ENCODE peak calls at places on chromosomes 16 and 17, in nine cellular contexts. N is heart right ventricle, W is DND-41, U is upper lobe of right lung, X is HFF-Myc, Y is neural progenitor cell, L is IMR-90, J is cardiac muscle cell, Z is thoracic aorta. K is an unnamed sample.

GRCh38 chr17:1399366-1399678 is 700 bp downstream of the YWHAE start:
- DNase-seq in J (peak), L (no peak), W (no peak), N (no peak), Y (no peak), Z (no peak), U (peak), X (no peak), K (no peak)

GRCh38 chr17:41697122-41697962 is 8.7 kb downstream of the EIF1 start:
- DNase-seq in W (no peak), L (peak), J (no peak), N (peak), X (no peak), U (no peak), Y (no peak), Z (no peak), K (no peak)

GRCh38 chr17:77441130-77441920 is 300.6 kb downstream of the SEC14L1 start:
- DNase-seq in L (no peak), U (no peak), J (no peak), W (peak), N (no peak), X (no peak), Y (no peak), Z (no peak), K (peak)

GRCh38 chr17:20089795-20090547 is 80.8 kb downstream of the SPECC1 start:
- DNase-seq in L (no peak), U (no peak), W (no peak), Y (no peak), N (no peak), J (no peak), Z (no peak), X (no peak), K (peak)

GRCh38 chr17:72158895-72159885 is 38.4 kb downstream of the SOX9 start:
- DNase-seq in X (no peak), N (no peak), Z (no peak), J (no peak), L (peak), Y (no peak), U (no peak), W (no peak), K (no peak)

GRCh38 chr16:69820926-69821541 is 58.9 kb downstream of the WWP2 start:
- DNase-seq in J (no peak), N (no peak), U (no peak), X (peak), W (no peak), Y (no peak), Z (no peak), L (peak), K (no peak)

GRCh38 chr16:47461598-47462266 is 601 bp downstream of the PHKB start:
- DNase-seq in N (no peak), Y (peak), J (peak), U (no peak), Z (no peak), L (peak), W (peak), X (no peak), K (peak)

GRCh38 chr17:80856863-80857488 is 134.7 kb upstream of the CHMP6 start:
- DNase-seq in L (peak), N (no peak), J (no peak), W (no peak), U (no peak), Y (no peak), X (no peak), Z (no peak), K (no peak)

GRCh38 chr17:559699-560378 is 154.8 kb downstream of the VPS53 start:
- DNase-seq in Y (no peak), L (peak), N (peak), J (no peak), X (peak), U (no peak), Z (peak), W (no peak), K (no peak)

GRCh38 chr17:38872671-38873385 is 3.0 kb downstream of the LASP1 start:
- DNase-seq in W (no peak), N (no peak), J (no peak), L (no peak), X (no peak), U (no peak), Y (no peak), Z (no peak), K (no peak)

GRCh38 chr17:29149431-29150064 is 30.6 kb downstream of the MYO18A start:
- DNase-seq in L (peak), N (no peak), J (no peak), W (no peak), Z (no peak), X (no peak), Y (no peak), U (no peak), K (peak)

GRCh38 chr17:40374965-40375498 is 10.5 kb upstream of the GJD3 start:
- DNase-seq in J (no peak), L (no peak), Z (no peak), X (no peak), U (peak), W (no peak), N (no peak), Y (no peak), K (no peak)

GRCh38 chr17:29124135-29124930 is 55.9 kb downstream of the MYO18A start:
- DNase-seq in Z (no peak), X (no peak), U (no peak), J (peak), L (peak), N (no peak), Y (peak), W (peak), K (peak)

GRCh38 chr16:14092579-14092978 is 21.5 kb downstream of the MRTFB start:
- DNase-seq in W (no peak), L (peak), X (no peak), Y (no peak), J (no peak), N (no peak), U (no peak), Z (no peak), K (no peak)

GRCh38 chr17:69761767-69762321 is 313.2 kb upstream of the KCNJ16 start:
- DNase-seq in X (peak), Z (no peak), Y (no peak), W (no peak), L (peak), U (no peak), N (no peak), J (no peak), K (no peak)

GRCh38 chr17:74571894-74572293 is 4.6 kb upstream of the CD300H start:
- DNase-seq in W (no peak), X (no peak), Z (no peak), L (no peak), Y (no peak), J (no peak), N (no peak), U (no peak), K (no peak)

GRCh38 chr16:70453891-70454220 is 539 bp upstream of the FCSK start:
- DNase-seq in W (no peak), Y (peak), X (no peak), L (no peak), J (no peak), U (no peak), N (no peak), Z (no peak), K (no peak)

GRCh38 chr16:86554599-86554916 is 477 bp downstream of the MTHFSD start:
- DNase-seq in Y (peak), U (no peak), J (peak), X (no peak), Z (no peak), N (no peak), W (no peak), L (no peak), K (no peak)

GRCh38 chr17:1256699-1257098 is 13.5 kb upstream of the BHLHA9 start:
- DNase-seq in X (no peak), N (no peak), Y (no peak), W (no peak), U (no peak), L (no peak), Z (no peak), J (no peak), K (no peak)

GRCh38 chr17:74325743-74326379 is at the start of gene KIF19:
- DNase-seq in Z (no peak), J (peak), X (no peak), N (peak), Y (peak), L (no peak), U (peak), W (no peak), K (peak)

GRCh38 chr17:7483238-7484066 is 714 bp upstream of the POLR2A start:
- DNase-seq in X (peak), W (peak), Y (peak), U (peak), J (peak), L (peak), Z (peak), N (peak), K (peak)

GRCh38 chr17:7479389-7480192 is at the start of gene ZBTB4:
- DNase-seq in Z (no peak), Y (peak), U (peak), L (peak), X (no peak), W (peak), N (peak), J (peak), K (peak)

GRCh38 chr17:7486181-7486580 is 2.0 kb downstream of the POLR2A start:
- DNase-seq in Z (no peak), L (peak), N (no peak), J (no peak), Y (peak), W (no peak), X (no peak), U (no peak), K (peak)

GRCh38 chr17:7484964-7485377 is 805 bp downstream of the POLR2A start:
- DNase-seq in W (no peak), Z (no peak), J (no peak), Y (no peak), U (no peak), X (no peak), N (no peak), L (no peak), K (no peak)

GRCh38 chr17:7484067-7484963 is at the start of gene POLR2A:
- DNase-seq in N (peak), U (peak), X (peak), Y (peak), W (peak), Z (peak), J (peak), L (peak), K (peak)
- TF ChIP-seq CTCF in N (no peak), U (no peak), X (no peak), Y (no peak), W (no peak), Z (no peak), J (no peak), L (peak), K (no peak)

GRCh38 chr16:1518626-1519135 is 14.8 kb upstream of the TMEM204 start:
- DNase-seq in U (no peak), L (no peak), Y (no peak), N (no peak), Z (no peak), W (no peak), X (no peak), J (no peak), K (no peak)

GRCh38 chr16:1524366-1524765 is 9.1 kb upstream of the TMEM204 start:
- DNase-seq in N (peak), W (no peak), Y (no peak), X (no peak), Z (no peak), L (no peak), U (no peak), J (no peak), K (no peak)

GRCh38 chr16:1519831-1520230 is 13.6 kb upstream of the TMEM204 start:
- DNase-seq in J (no peak), Z (no peak), W (no peak), L (no peak), X (no peak), U (no peak), Y (no peak), N (no peak), K (no peak)

GRCh38 chr16:1523581-1524245 is 9.8 kb upstream of the TMEM204 start:
- DNase-seq in Y (no peak), X (no peak), Z (no peak), J (no peak), U (no peak), N (no peak), W (no peak), L (no peak), K (no peak)

GRCh38 chr16:1520461-1520860 is 13.0 kb upstream of the TMEM204 start:
- DNase-seq in U (no peak), Y (no peak), Z (no peak), W (no peak), J (no peak), L (no peak), N (peak), X (no peak), K (no peak)
- H3K4me3 ChIP-seq in U (no peak), Y (no peak), Z (no peak), W (no peak), J (no peak), L (no peak), N (no peak), X (no peak), K (no peak)

GRCh38 chr16:1794221-1794871 is 841 bp upstream of the IGFALS start:
- DNase-seq in X (no peak), Z (no peak), L (no peak), Y (no peak), U (peak), N (no peak), J (no peak), W (no peak), K (no peak)
- TF ChIP-seq CTCF in X (no peak), Z (no peak), L (no peak), Y (no peak), U (no peak), N (no peak), J (no peak), W (no peak), K (no peak)

DNA sequence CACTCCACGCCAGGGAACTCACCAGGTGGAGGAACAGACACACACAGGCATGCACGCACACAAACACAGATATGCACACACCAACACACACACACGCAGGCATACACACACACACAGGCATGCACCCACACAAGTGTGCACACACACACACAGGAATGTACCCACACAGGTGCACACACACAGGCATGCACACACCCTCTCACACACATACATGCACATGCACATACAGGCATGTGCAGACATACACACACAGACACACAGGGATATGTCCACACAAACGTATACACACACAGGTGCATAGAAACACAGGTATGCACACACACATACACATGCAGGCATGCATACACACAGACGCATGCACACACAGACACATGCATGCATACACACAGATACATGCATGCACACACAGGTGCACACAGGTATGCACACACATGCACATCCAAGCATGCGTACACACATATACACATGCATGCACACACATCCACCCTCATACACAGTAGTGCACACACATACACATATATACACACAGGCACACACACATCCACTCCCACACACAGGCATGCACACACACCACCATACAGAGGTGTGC is 39.2 kb downstream of the COTL1 start:
- DNase-seq in Z (no peak), L (no peak), X (no peak), N (no peak), W (no peak), Y (no peak), J (no peak), U (no peak), K (no peak)
- H3K4me3 ChIP-seq in Z (no peak), L (no peak), X (no peak), N (no peak), W (no peak), Y (no peak), J (no peak), U (no peak), K (no peak)

GRCh38 chr16:30615358-30616076 is 5.3 kb upstream of the ZNF689 start:
- DNase-seq in J (peak), L (peak), Y (peak), X (no peak), U (peak), W (peak), N (peak), Z (no peak), K (peak)
- TF ChIP-seq CTCF in J (peak), L (peak), Y (peak), X (peak), U (peak), W (peak), N (peak), Z (peak), K (peak)

GRCh38 chr17:48646183-48647102 is 20.3 kb upstream of the HOXB9 start:
- DNase-seq in X (no peak), U (no peak), Y (peak), N (no peak), Z (no peak), J (no peak), L (no peak), W (no peak), K (peak)

GRCh38 chr17:48644159-48644558 is 18.0 kb upstream of the HOXB9 start:
- DNase-seq in X (no peak), W (no peak), U (no peak), J (no peak), L (no peak), Z (no peak), N (no peak), Y (no peak), K (no peak)

GRCh38 chr17:48645639-48646182 is 19.6 kb upstream of the HOXB9 start:
- DNase-seq in N (no peak), L (no peak), Z (no peak), X (no peak), W (no peak), J (no peak), Y (no peak), U (no peak), K (no peak)

GRCh38 chr17:48643697-48644012 is 17.5 kb upstream of the HOXB9 start:
- DNase-seq in N (no peak), U (no peak), L (no peak), W (no peak), Y (no peak), J (no peak), Z (no peak), X (no peak), K (no peak)

GRCh38 chr17:48644910-48645557 is 18.9 kb upstream of the HOXB9 start:
- DNase-seq in W (no peak), Y (peak), X (no peak), Z (no peak), J (no peak), L (no peak), U (no peak), N (no peak), K (no peak)
- H3K4me3 ChIP-seq in W (no peak), Y (no peak), X (no peak), Z (no peak), J (no peak), L (no peak), U (no peak), N (no peak), K (no peak)

GRCh38 chr16:19678804-19679203 is 39.2 kb downstream of the KNOP1 start:
- DNase-seq in W (no peak), L (no peak), N (no peak), J (no peak), Z (no peak), Y (no peak), X (no peak), U (no peak), K (no peak)

GRCh38 chr16:19681637-19682036 is 36.4 kb downstream of the KNOP1 start:
- DNase-seq in U (no peak), Z (no peak), W (no peak), L (no peak), N (no peak), X (no peak), J (no peak), Y (no peak), K (no peak)

GRCh38 chr16:19677403-19677802 is 40.6 kb downstream of the KNOP1 start:
- DNase-seq in X (no peak), U (no peak), W (no peak), Z (no peak), L (no peak), J (no peak), N (peak), Y (no peak), K (no peak)

GRCh38 chr16:19683453-19684236 is 34.4 kb downstream of the KNOP1 start:
- DNase-seq in X (no peak), Y (no peak), J (no peak), N (no peak), Z (no peak), W (no peak), U (peak), L (no peak), K (no peak)

GRCh38 chr16:19680972-19681371 is 37.1 kb downstream of the KNOP1 start:
- DNase-seq in Y (no peak), W (no peak), N (no peak), J (no peak), U (no peak), L (no peak), Z (no peak), X (no peak), K (no peak)
- TF ChIP-seq CTCF in Y (peak), W (no peak), N (peak), J (peak), U (peak), L (no peak), Z (no peak), X (peak), K (no peak)